ENCODE peak calls at places on chromosomes 16 and 17, in four cellular contexts. X is IMR-90, E is pancreas, I is ovary. O is an unnamed sample.

GRCh38 chr16:59510008-59510424 is 775.9 kb upstream of the GOT2 start:
- DNase-seq in X (no peak), I (no peak), E (no peak), O (no peak)

GRCh38 chr16:3058173-3059030 is 7.0 kb upstream of the IL32 start:
- DNase-seq in X (no peak), E (peak; percentile 58), I (no peak), O (peak; percentile 39)

GRCh38 chr16:85165781-85166180 is 53.5 kb upstream of the CIBAR2 start:
- DNase-seq in I (no peak), X (no peak), E (no peak), O (no peak)

GRCh38 chr17:7989781-7990655 is 12.4 kb upstream of the GUCY2D start:
- DNase-seq in I (peak; percentile 74), X (peak; percentile 44), E (peak; percentile 88), O (peak; percentile 67)

GRCh38 chr17:82718986-82719685 is 2.6 kb downstream of the FN3KRP start:
- DNase-seq in I (no peak), E (no peak), X (no peak), O (no peak)

GRCh38 chr17:1773755-1774181 is 11.9 kb downstream of the SERPINF1 start:
- DNase-seq in I (peak; percentile 64), E (no peak), X (no peak), O (peak; percentile 89)

GRCh38 chr17:7523033-7523432 is 25.8 kb upstream of the TNFSF12 start:
- DNase-seq in X (no peak), I (no peak), E (no peak), O (peak; percentile 36)

GRCh38 chr17:42053701-42054100 is 3.3 kb upstream of the C17orf113 start:
- DNase-seq in X (no peak), I (no peak), E (no peak), O (no peak)

GRCh38 chr16:49959552-49960277 is 65.3 kb upstream of the CNEP1R1 start:
- DNase-seq in I (no peak), E (no peak), X (no peak), O (no peak)

GRCh38 chr17:2397247-2398171 is 3.4 kb downstream of the MNT start:
- DNase-seq in X (no peak), I (no peak), E (peak; percentile 33), O (no peak)

GRCh38 chr17:37259030-37259735 is 116.6 kb upstream of the C17orf78 start:
- DNase-seq in I (no peak), X (peak; percentile 76), E (no peak), O (peak; percentile 63)

GRCh38 chr17:77375917-77376651 is 235.3 kb downstream of the SEC14L1 start:
- DNase-seq in I (peak; percentile 67), E (no peak), X (peak; percentile 92), O (peak; percentile 61)

GRCh38 chr16:74611721-74612120 is 4.8 kb upstream of the GLG1 start:
- DNase-seq in I (no peak), X (peak; percentile 95), E (no peak), O (no peak)

GRCh38 chr17:33038740-33039139 is 47.1 kb downstream of the SPACA3 start:
- DNase-seq in X (peak; percentile 15), E (peak; percentile 29), I (no peak), O (peak; percentile 49)

GRCh38 chr17:20127660-20128413 is 118.7 kb downstream of the SPECC1 start:
- DNase-seq in I (no peak), E (no peak), X (peak; percentile 94), O (peak; percentile 22)

GRCh38 chr16:76913046-76913445 is 277.9 kb upstream of the MON1B start:
- DNase-seq in E (no peak), X (no peak), I (no peak), O (no peak)

GRCh38 chr16:1941162-1941923 is 1.7 kb downstream of the MSRB1 start:
- DNase-seq in I (no peak), X (no peak), E (peak; percentile 75), O (peak; percentile 39)

GRCh38 chr16:9219811-9220210 is 128.4 kb downstream of the HAPSTR1 start:
- DNase-seq in I (no peak), E (no peak), X (no peak), O (no peak)

GRCh38 chr17:82235775-82236141 is 6.9 kb downstream of the SLC16A3 start:
- DNase-seq in X (no peak), I (peak; percentile 61), E (no peak), O (no peak)

GRCh38 chr17:78355045-78355641 is 4.7 kb downstream of the SOCS3 start:
- DNase-seq in E (no peak), X (no peak), I (no peak), O (no peak)

GRCh38 chr17:47694818-47695663 is 1.1 kb downstream of the TBKBP1 start:
- DNase-seq in X (peak; percentile 49), E (peak; percentile 41), I (peak; percentile 68), O (peak; percentile 49)

GRCh38 chr17:51298508-51299371 is 38.4 kb downstream of the UTP18 start:
- DNase-seq in I (no peak), E (no peak), X (peak; percentile 54), O (peak; percentile 65)

GRCh38 chr17:31398381-31399275 is 7.2 kb downstream of the RAB11FIP4 start:
- DNase-seq in E (no peak), X (no peak), I (no peak), O (no peak)

GRCh38 chr17:40056379-40057005 is 2.3 kb upstream of the MED24 start:
- DNase-seq in E (no peak), I (no peak), X (no peak), O (no peak)

GRCh38 chr17:29240477-29240876 is 6.2 kb upstream of the CRYBA1 start:
- DNase-seq in X (peak; percentile 34), E (no peak), I (no peak), O (no peak)

GRCh38 chr16:74999683-75000480 is 1.1 kb downstream of the ZNRF1 start:
- DNase-seq in X (no peak), E (peak; percentile 58), I (peak; percentile 44), O (peak; percentile 27)

GRCh38 chr16:12583237-12583897 is 220.3 kb downstream of the CPPED1 start:
- DNase-seq in E (no peak), I (no peak), X (no peak), O (no peak)

GRCh38 chr17:76997981-76998531 is 129.9 kb downstream of the MGAT5B start:
- DNase-seq in X (no peak), I (no peak), E (no peak), O (no peak)

GRCh38 chr17:79042421-79043190 is 18.6 kb downstream of the C1QTNF1 start:
- DNase-seq in X (peak; percentile 59), E (peak; percentile 65), I (peak; percentile 57), O (peak; percentile 79)

GRCh38 chr16:78465730-78466129 is 366.3 kb downstream of the WWOX start:
- DNase-seq in I (no peak), X (no peak), E (no peak), O (no peak)

GRCh38 chr16:53769185-53769584 is 65.2 kb downstream of the FTO start:
- DNase-seq in X (no peak), E (no peak), I (no peak), O (no peak)

GRCh38 chr17:40415390-40415789 is 2.3 kb downstream of the TOP2A start:
- DNase-seq in E (no peak), X (peak; percentile 59), I (no peak), O (peak; percentile 73)

GRCh38 chr16:89193576-89194293 is 6.6 kb downstream of the SLC22A31 start:
- DNase-seq in X (no peak), E (peak; percentile 65), I (no peak), O (no peak)

GRCh38 chr16:11161974-11162373 is 94.0 kb downstream of the SOCS1 start:
- DNase-seq in E (no peak), X (no peak), I (peak; percentile 30), O (no peak)

GRCh38 chr17:51860934-51861561 is 297.5 kb downstream of the CA10 start:
- DNase-seq in E (peak; percentile 42), X (no peak), I (no peak), O (peak; percentile 18)

GRCh38 chr17:70171159-70171558 is 1.8 kb downstream of the KCNJ2 start:
- DNase-seq in I (no peak), X (no peak), E (no peak), O (no peak)
- H3K4me3 ChIP-seq in I (no peak overlapping the region), X (peak overlapping the region; percentile 35), E (no peak overlapping the region), O (no peak overlapping the region)

GRCh38 chr17:50150354-50151040 is at the start of gene PPP1R9B:
- DNase-seq in E (peak; percentile 48), X (no peak), I (no peak), O (no peak)
- H3K4me3 ChIP-seq in E (peak within 1 kb of the TSS; percentile 70), X (peak within 1 kb of the TSS; percentile 86), I (peak within 1 kb of the TSS; percentile 82), O (peak within 1 kb of the TSS; percentile 85)

GRCh38 chr16:57372372-57373116 is at the start of gene CX3CL1:
- DNase-seq in E (peak; percentile 77), I (no peak), X (peak; percentile 39), O (no peak)
- H3K4me3 ChIP-seq in E (peak within 1 kb of the TSS; percentile 35), I (peak within 1 kb of the TSS; percentile 38), X (no peak within 1 kb of the TSS), O (peak within 1 kb of the TSS; percentile 19)

GRCh38 chr17:59370580-59371299 is 39.3 kb downstream of the YPEL2 start:
- DNase-seq in X (no peak), E (no peak), I (no peak), O (no peak)
- H3K4me3 ChIP-seq in X (no peak overlapping the region), E (no peak overlapping the region), I (no peak overlapping the region), O (no peak overlapping the region)

GRCh38 chr17:27506348-27507218 is 50.3 kb downstream of the KSR1 start:
- DNase-seq in X (no peak), I (no peak), E (no peak), O (no peak)
- H3K4me3 ChIP-seq in X (no peak overlapping the region), I (no peak overlapping the region), E (no peak overlapping the region), O (no peak overlapping the region)